ENCODE peak calls at places on chromosomes 13 and 19, in seven cellular contexts. N, H, C, P, I, F and J are unnamed samples.

GRCh38 chr13:100363351-100363750 is 225.2 kb downstream of the GGACT start:
- DNase-seq in N (peak), I (peak), F (no peak), P (peak), C (peak), H (peak), J (no peak)

GRCh38 chr13:109211616-109212015 is 574.8 kb downstream of the IRS2 start:
- DNase-seq in P (peak), N (no peak), H (no peak), F (no peak), I (peak), C (peak), J (no peak)

GRCh38 chr13:88142653-88143052 is 471.5 kb downstream of the SLITRK5 start:
- DNase-seq in F (no peak), C (no peak), H (no peak), I (no peak), N (no peak), P (no peak), J (no peak)

GRCh38 chr19:38877781-38878574 is at the start of gene RINL:
- DNase-seq in H (no peak), I (no peak), C (no peak), F (peak), P (no peak), N (no peak), J (no peak)

GRCh38 chr13:46296920-46297319 is 85.2 kb downstream of the LRRC63 start:
- DNase-seq in F (no peak), C (peak), H (peak), N (peak), P (peak), I (peak), J (no peak)

GRCh38 chr19:39558623-39559117 is 18.7 kb upstream of the EID2 start:
- DNase-seq in C (no peak), I (no peak), N (no peak), F (no peak), H (no peak), P (no peak), J (no peak)

GRCh38 chr13:51995677-51996551 is 15.3 kb downstream of the ATP7B start:
- DNase-seq in N (no peak), P (no peak), F (no peak), I (peak), H (peak), C (no peak), J (no peak)

GRCh38 chr19:41136636-41137035 is 22.4 kb downstream of the CYP2F1 start:
- DNase-seq in H (no peak), F (no peak), N (no peak), C (no peak), P (no peak), I (no peak), J (no peak)

GRCh38 chr19:2602391-2603181 is 99.9 kb downstream of the GNG7 start:
- DNase-seq in C (peak), I (peak), H (peak), F (no peak), N (peak), P (peak), J (no peak)

GRCh38 chr13:21674271-21675009 is 3.6 kb downstream of the FGF9 start:
- DNase-seq in H (no peak), I (no peak), C (no peak), N (no peak), P (no peak), F (peak), J (peak)

GRCh38 chr19:53463263-53463662 is 4.3 kb upstream of the ZNF813 start:
- DNase-seq in I (peak), N (no peak), H (peak), C (peak), P (peak), F (peak), J (no peak)

GRCh38 chr13:74132152-74132767 is 1.9 kb downstream of the KLF12 start:
- DNase-seq in H (peak), F (no peak), I (peak), C (peak), N (no peak), P (no peak), J (no peak)

GRCh38 chr19:30425885-30426838 is 54.0 kb downstream of the ZNF536 start:
- DNase-seq in F (no peak), N (no peak), P (no peak), C (no peak), I (no peak), H (no peak), J (no peak)

GRCh38 chr19:35557539-35558399 is 5.7 kb downstream of the ATP4A start:
- DNase-seq in I (peak), P (peak), H (peak), F (peak), N (no peak), C (peak), J (peak)

GRCh38 chr13:27038323-27038722 is 133.3 kb downstream of the USP12 start:
- DNase-seq in P (peak), N (peak), C (peak), F (no peak), H (peak), I (peak), J (no peak)

GRCh38 chr13:112971288-112971643 is 2.3 kb downstream of the MCF2L start:
- DNase-seq in F (no peak), P (no peak), N (no peak), H (no peak), C (no peak), I (no peak), J (no peak)

GRCh38 chr19:15717781-15718180 is 10.0 kb upstream of the OR10H2 start:
- DNase-seq in P (no peak), I (no peak), F (no peak), C (no peak), N (no peak), H (no peak), J (peak)

GRCh38 chr13:46858776-46859175 is 38.1 kb downstream of the HTR2A start:
- DNase-seq in F (no peak), N (no peak), P (peak), H (no peak), I (no peak), C (no peak), J (no peak)

GRCh38 chr19:4606921-4607678 is 32.2 kb upstream of the TNFAIP8L1 start:
- DNase-seq in H (peak), C (no peak), I (no peak), P (no peak), F (no peak), N (no peak), J (no peak)

GRCh38 chr13:33205804-33206221 is 79.7 kb downstream of the STARD13 start:
- DNase-seq in I (no peak), F (no peak), N (no peak), C (peak), P (no peak), H (no peak), J (no peak)

GRCh38 chr19:16920816-16921529 is 32.2 kb downstream of the F2RL3 start:
- DNase-seq in I (peak), F (no peak), P (peak), N (peak), C (peak), H (peak), J (no peak)

GRCh38 chr13:113048766-113049165 is 56.8 kb upstream of the F7 start:
- DNase-seq in C (no peak), F (no peak), H (no peak), N (no peak), I (no peak), P (no peak), J (no peak)

GRCh38 chr13:112740502-112741131 is 50.8 kb downstream of the ATP11A start:
- DNase-seq in F (no peak), N (no peak), P (peak), C (peak), H (peak), I (peak), J (no peak)

GRCh38 chr13:112128052-112128610 is 61.2 kb downstream of the SOX1 start:
- DNase-seq in F (no peak), P (no peak), H (no peak), C (no peak), N (no peak), I (no peak), J (no peak)

GRCh38 chr13:39506559-39507390 is 96.2 kb downstream of the LHFPL6 start:
- DNase-seq in P (peak), F (no peak), H (no peak), C (peak), I (peak), N (no peak), J (no peak)

GRCh38 chr13:112466132-112467025 is 90.2 kb downstream of the SPACA7 start:
- DNase-seq in F (no peak), P (no peak), C (no peak), H (no peak), I (no peak), N (no peak), J (no peak)

GRCh38 chr19:40528078-40528477 is 48.6 kb upstream of the SHKBP1 start:
- DNase-seq in F (no peak), H (no peak), N (no peak), P (no peak), C (no peak), I (no peak), J (no peak)

GRCh38 chr13:59447846-59448620 is 715.7 kb downstream of the DIAPH3 start:
- DNase-seq in F (no peak), N (no peak), H (no peak), P (no peak), C (peak), I (peak), J (no peak)

GRCh38 chr19:27911122-27911898 is 1301.6 kb downstream of the UQCRFS1 start:
- DNase-seq in N (no peak), C (no peak), P (no peak), I (no peak), F (no peak), H (no peak), J (no peak)

GRCh38 chr19:3006075-3006767 is 22.9 kb downstream of the TLE2 start:
- DNase-seq in I (no peak), N (no peak), F (no peak), P (no peak), C (no peak), H (no peak), J (no peak)

GRCh38 chr13:72983085-72983768 is 75.6 kb upstream of the KLF5 start:
- DNase-seq in H (peak), C (peak), P (peak), N (peak), I (peak), F (no peak), J (no peak)

GRCh38 chr19:11673608-11674041 is 65.1 kb downstream of the ZNF823 start:
- DNase-seq in C (peak), I (peak), N (no peak), P (peak), H (peak), F (peak), J (peak)

GRCh38 chr19:14440049-14440448 is 6.9 kb downstream of the PKN1 start:
- DNase-seq in P (no peak), I (no peak), H (no peak), C (peak), F (peak), N (no peak), J (no peak)

GRCh38 chr19:35869327-35870123 is 1.2 kb downstream of the APLP1 start:
- DNase-seq in F (peak), H (peak), N (no peak), I (peak), C (peak), P (peak), J (no peak)

GRCh38 chr13:30192320-30193093 is 114.8 kb downstream of the KATNAL1 start:
- DNase-seq in N (no peak), P (no peak), H (no peak), I (no peak), F (no peak), C (peak), J (no peak)